ENCODE peak calls at places on chromosomes 7 and 10, in nine cellular contexts. M is left lung; I is sigmoid colon; F is CD4-positive, alpha-beta memory T cell; O is breast epithelium; U is adrenal gland; A is neural progenitor cell; Y is upper lobe of right lung; B is astrocyte. K is an unnamed sample. For H3K36me3, H3K4me1 and H3K9me3, the result is how much of the 10 kb centered on the place peaks cover.

GRCh38 chr7:1094870-1095269 is 7.0 kb downstream of the GPER1 start:
- DNase-seq in B (no peak), O (no peak), U (no peak), M (no peak), F (no peak), A (no peak), Y (no peak), I (no peak), K (no peak)

GRCh38 chr10:6053816-6054581 is 8.2 kb downstream of the IL2RA start:
- DNase-seq in B (no peak), O (no peak), F (no peak), U (peak), M (no peak), I (peak), Y (peak), A (no peak), K (peak)

GRCh38 chr10:133058267-133059092 is 29.2 kb upstream of the ADGRA1 start:
- DNase-seq in M (no peak), Y (no peak), U (no peak), F (no peak), A (no peak), B (no peak), I (no peak), O (no peak), K (no peak)

GRCh38 chr10:132516771-132517725 is 20.5 kb upstream of the INPP5A start:
- DNase-seq in A (peak), Y (peak), O (peak), B (peak), I (peak), M (peak), U (peak), F (no peak), K (peak)

GRCh38 chr7:28587211-28587610 is 174.9 kb downstream of the CREB5 start:
- DNase-seq in I (no peak), B (peak), Y (no peak), A (peak), F (no peak), U (no peak), M (no peak), O (peak), K (no peak)

GRCh38 chr7:16945372-16945771 is 63.6 kb upstream of the AGR3 start:
- DNase-seq in F (no peak), U (no peak), M (no peak), O (no peak), Y (no peak), B (no peak), A (no peak), I (no peak), K (no peak)

GRCh38 chr7:135194494-135195095 is 16.7 kb downstream of the WDR91 start:
- DNase-seq in I (no peak), F (no peak), Y (no peak), A (no peak), O (no peak), B (no peak), U (peak), M (no peak), K (no peak)

GRCh38 chr10:86362566-86363183 is 3.9 kb downstream of the GRID1 start:
- DNase-seq in Y (no peak), I (peak), B (no peak), A (no peak), M (peak), F (no peak), O (no peak), U (peak), K (no peak)

GRCh38 chr7:150685219-150686029 is at the start of gene GIMAP2:
- DNase-seq in F (peak), Y (no peak), B (no peak), O (no peak), A (no peak), M (no peak), U (no peak), I (no peak), K (no peak)

GRCh38 chr7:130490888-130491771 is 755 bp upstream of the MEST start:
- DNase-seq in U (peak), B (no peak), O (no peak), I (peak), A (peak), F (peak), Y (peak), M (no peak), K (peak)

GRCh38 chr7:706721-707120 is 19.8 kb upstream of the DNAAF5 start:
- DNase-seq in O (no peak), A (no peak), U (no peak), Y (peak), B (no peak), M (no peak), F (no peak), I (peak), K (no peak)

GRCh38 chr10:125130886-125131285 is 29.5 kb downstream of the CTBP2 start:
- DNase-seq in B (no peak), Y (peak), A (no peak), I (no peak), F (no peak), O (no peak), U (no peak), M (no peak), K (no peak)

GRCh38 chr10:125134483-125134848 is 25.9 kb downstream of the CTBP2 start:
- DNase-seq in Y (peak), I (peak), O (no peak), U (no peak), F (no peak), B (no peak), M (no peak), A (no peak), K (peak)

GRCh38 chr10:125130260-125130659 is 30.1 kb downstream of the CTBP2 start:
- DNase-seq in I (no peak), M (no peak), Y (peak), A (no peak), B (no peak), O (no peak), F (no peak), U (no peak), K (no peak)

GRCh38 chr10:125133706-125134482 is 26.5 kb downstream of the CTBP2 start:
- DNase-seq in Y (peak), M (no peak), A (peak), O (no peak), I (peak), F (no peak), U (no peak), B (no peak), K (no peak)

GRCh38 chr10:125132331-125132730 is 28.0 kb downstream of the CTBP2 start:
- DNase-seq in A (peak), O (no peak), B (no peak), Y (peak), U (no peak), I (no peak), M (no peak), F (no peak), K (peak)
- H3K36me3 ChIP-seq in A (under half), O (under half), B (under half), Y (under half), U (under half), I (under half), M (half or more), F (under half), K (under half)

GRCh38 chr10:59900044-59900727 is 6.2 kb downstream of the CCDC6 start:
- DNase-seq in A (no peak), B (no peak), F (no peak), O (no peak), M (no peak), U (no peak), I (no peak), Y (no peak), K (no peak)
- H3K4me1 ChIP-seq in A (under half), B (under half), F (under half), O (under half), M (under half), U (half or more), I (half or more), Y (half or more), K (under half)

DNA sequence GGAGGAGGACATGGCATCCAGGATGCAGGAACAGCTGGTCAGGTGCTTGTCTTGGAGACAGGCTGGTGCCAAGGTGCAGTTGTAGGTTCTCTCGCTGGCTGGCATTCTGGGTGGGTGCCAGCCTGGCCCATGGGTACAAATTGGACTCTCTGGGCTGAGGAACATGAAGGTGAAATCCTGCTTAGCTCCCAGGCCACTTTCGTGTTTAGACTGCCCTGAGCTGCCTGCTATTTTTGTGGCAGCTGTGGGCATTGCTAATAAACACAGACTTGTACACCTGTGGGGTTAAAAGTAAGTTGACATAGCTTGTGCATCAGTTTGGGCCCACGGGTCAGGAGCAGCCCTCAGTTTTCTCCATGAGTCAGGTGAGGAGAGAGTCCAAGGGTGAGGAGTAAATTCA is 379.9 kb downstream of the GLRX3 start:
- DNase-seq in F (no peak), A (no peak), Y (no peak), U (no peak), O (no peak), I (no peak), M (no peak), B (no peak), K (no peak)
- H3K9me3 ChIP-seq in F (under half), A (under half), Y (under half), U (under half), O (under half), I (under half), M (under half), B (under half), K (under half)

DNA sequence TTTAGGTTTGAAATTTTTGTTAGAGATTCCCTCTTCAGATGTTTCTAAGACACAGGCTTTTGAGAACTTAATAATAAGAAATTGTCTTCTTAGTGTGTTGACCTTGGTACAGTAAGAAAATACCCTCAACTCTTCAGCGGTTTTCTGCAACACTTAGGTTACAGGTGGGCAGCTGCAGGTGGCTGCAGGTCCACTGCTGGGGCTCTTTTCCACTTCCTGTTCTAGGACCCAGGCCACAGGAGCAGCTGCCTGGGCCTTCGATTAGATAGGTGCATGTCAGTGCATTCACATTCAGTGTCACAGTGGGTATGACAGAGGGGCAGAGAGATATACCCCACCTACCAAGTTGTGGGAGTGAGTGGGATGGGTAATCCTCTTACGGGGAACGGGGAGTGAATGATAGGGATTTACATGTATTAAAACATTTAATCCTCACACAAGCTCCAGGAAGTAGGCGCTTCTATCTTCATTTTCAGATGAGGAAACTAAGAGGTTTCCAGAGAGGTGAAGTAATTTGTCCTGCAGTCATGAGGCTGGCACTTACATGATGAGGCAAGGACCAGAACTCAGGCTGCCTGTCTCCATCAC is 20.2 kb upstream of the SUV39H2 start:
- DNase-seq in U (no peak), O (no peak), F (no peak), M (no peak), B (no peak), Y (no peak), I (no peak), A (peak), K (no peak)
- H3K36me3 ChIP-seq in U (under half), O (under half), F (under half), M (half or more), B (under half), Y (under half), I (under half), A (under half), K (under half)

DNA sequence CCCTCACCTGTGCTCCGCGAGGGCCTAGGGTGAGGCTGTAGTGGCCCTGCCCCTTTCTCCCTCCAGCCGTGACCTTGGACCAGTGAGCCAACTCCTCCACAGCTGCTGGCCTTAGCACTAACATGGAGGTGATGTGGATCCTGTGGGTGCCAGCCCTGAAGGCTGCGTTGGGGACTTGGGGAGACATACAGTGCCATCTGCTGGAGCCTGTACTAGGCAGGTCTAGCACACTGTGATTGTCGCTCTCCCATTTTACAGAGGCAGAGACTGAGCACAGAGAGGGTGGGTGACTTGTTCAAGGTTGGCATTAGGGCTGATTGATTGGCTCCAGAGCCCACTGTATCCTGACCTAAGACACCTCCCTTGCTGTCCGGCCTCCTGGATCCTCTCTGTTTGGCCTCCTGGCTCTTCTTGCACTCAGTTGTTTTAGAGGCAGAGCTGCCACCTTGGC is 37.6 kb downstream of the PRF1 start:
- DNase-seq in M (no peak), A (no peak), F (no peak), B (no peak), I (peak), U (no peak), Y (peak), O (no peak), K (no peak)
- H3K4me1 ChIP-seq in M (under half), A (under half), F (under half), B (under half), I (under half), U (under half), Y (under half), O (under half), K (under half)

GRCh38 chr10:13399236-13399635 is 51.1 kb upstream of the SEPHS1 start:
- DNase-seq in I (no peak), O (no peak), Y (no peak), U (no peak), F (no peak), A (no peak), B (no peak), M (no peak), K (no peak)

GRCh38 chr10:13401142-13401541 is 53.0 kb upstream of the SEPHS1 start:
- DNase-seq in Y (no peak), U (no peak), M (no peak), O (no peak), I (no peak), B (no peak), F (no peak), A (no peak), K (no peak)

GRCh38 chr10:13402016-13402415 is 53.9 kb upstream of the SEPHS1 start:
- DNase-seq in I (no peak), U (no peak), O (no peak), Y (no peak), M (no peak), A (no peak), F (no peak), B (no peak), K (peak)

GRCh38 chr10:13399752-13400151 is 51.7 kb upstream of the SEPHS1 start:
- DNase-seq in B (no peak), M (no peak), Y (no peak), O (no peak), I (no peak), F (no peak), U (no peak), A (no peak), K (no peak)

GRCh38 chr10:13400196-13400965 is 52.3 kb upstream of the SEPHS1 start:
- DNase-seq in A (no peak), B (no peak), I (no peak), F (no peak), Y (no peak), M (no peak), O (no peak), U (no peak), K (no peak)
- H3K9me3 ChIP-seq in A (under half), B (under half), I (under half), F (under half), Y (under half), M (under half), O (under half), U (under half), K (under half)

GRCh38 chr10:98202378-98202777 is 65.6 kb downstream of the LOXL4 start:
- DNase-seq in O (no peak), M (no peak), U (no peak), A (no peak), Y (no peak), B (no peak), I (no peak), F (no peak), K (no peak)

GRCh38 chr10:98205351-98205750 is 62.6 kb downstream of the LOXL4 start:
- DNase-seq in I (no peak), A (no peak), U (no peak), O (no peak), B (no peak), M (no peak), F (no peak), Y (no peak), K (no peak)

GRCh38 chr10:98196985-98197384 is 62.5 kb downstream of the R3HCC1L start:
- DNase-seq in F (no peak), O (no peak), U (peak), M (no peak), I (no peak), Y (no peak), B (no peak), A (no peak), K (no peak)

GRCh38 chr10:98201760-98202159 is 66.2 kb downstream of the LOXL4 start:
- DNase-seq in M (no peak), U (no peak), Y (no peak), O (no peak), F (no peak), I (no peak), A (no peak), B (no peak), K (no peak)
- H3K36me3 ChIP-seq in M (under half), U (under half), Y (under half), O (under half), F (under half), I (under half), A (under half), B (under half), K (under half)

GRCh38 chr10:79115302-79115701 is 46.5 kb downstream of the ZMIZ1 start:
- DNase-seq in Y (no peak), F (no peak), O (no peak), B (no peak), U (no peak), I (no peak), M (no peak), A (no peak), K (no peak)

GRCh38 chr10:79116801-79117723 is 48.3 kb downstream of the ZMIZ1 start:
- DNase-seq in F (no peak), A (no peak), Y (peak), M (peak), O (peak), I (peak), B (peak), U (peak), K (peak)

GRCh38 chr10:79113827-79114226 is 45.1 kb downstream of the ZMIZ1 start:
- DNase-seq in U (no peak), Y (no peak), I (no peak), A (peak), M (no peak), O (no peak), B (no peak), F (no peak), K (no peak)

GRCh38 chr10:79116363-79116762 is 47.6 kb downstream of the ZMIZ1 start:
- DNase-seq in M (no peak), O (no peak), Y (no peak), A (no peak), B (no peak), I (no peak), U (no peak), F (no peak), K (no peak)

GRCh38 chr10:79118286-79119202 is 49.8 kb downstream of the ZMIZ1 start:
- DNase-seq in U (no peak), F (no peak), O (no peak), B (no peak), I (no peak), M (no peak), A (no peak), Y (no peak), K (peak)
- H3K4me1 ChIP-seq in U (under half), F (under half), O (under half), B (under half), I (half or more), M (under half), A (under half), Y (under half), K (half or more)

GRCh38 chr7:93108003-93108402 is 9.8 kb downstream of the SAMD9 start:
- DNase-seq in A (no peak), I (no peak), M (no peak), O (no peak), F (no peak), Y (no peak), B (no peak), U (no peak), K (no peak)
- H3K9me3 ChIP-seq in A (under half), I (under half), M (half or more), O (half or more), F (under half), Y (under half), B (under half), U (under half), K (under half)